ENCODE peak calls at places on chromosomes 5 and 9, in six cellular contexts. One of them, this sample, is unnamed.

GRCh38 chr5:58149345-58149744 is 310.5 kb downstream of the PLK2 start:
- DNase-seq in KBM-7: no peak
- DNase-seq in HS-5: peak
- DNase-seq in cardiac fibroblast: peak
- DNase-seq in left colon: no peak
- DNase-seq in GM10248: no peak
- DNase-seq in this sample: no peak

GRCh38 chr5:61082516-61083280 is 79.6 kb downstream of the SMIM15 start:
- DNase-seq in GM10248: no peak
- DNase-seq in left colon: no peak
- DNase-seq in cardiac fibroblast: peak
- DNase-seq in HS-5: peak
- DNase-seq in KBM-7: no peak
- DNase-seq in this sample: no peak

GRCh38 chr9:115373000-115373709 is 255.2 kb upstream of the TNC start:
- DNase-seq in HS-5: peak
- DNase-seq in cardiac fibroblast: peak
- DNase-seq in KBM-7: no peak
- DNase-seq in GM10248: peak
- DNase-seq in left colon: no peak
- DNase-seq in this sample: peak

GRCh38 chr5:133292300-133292699 is 240.5 kb downstream of the HSPA4 start:
- DNase-seq in left colon: no peak
- DNase-seq in cardiac fibroblast: no peak
- DNase-seq in GM10248: no peak
- DNase-seq in HS-5: no peak
- DNase-seq in KBM-7: no peak
- DNase-seq in this sample: no peak

GRCh38 chr5:168334161-168335094 is 43.0 kb downstream of the WWC1 start:
- DNase-seq in HS-5: no peak
- DNase-seq in KBM-7: no peak
- DNase-seq in cardiac fibroblast: peak
- DNase-seq in left colon: no peak
- DNase-seq in GM10248: no peak
- DNase-seq in this sample: no peak

GRCh38 chr9:129451669-129452068 is 169.2 kb downstream of the C9orf50 start:
- DNase-seq in HS-5: no peak
- DNase-seq in GM10248: no peak
- DNase-seq in KBM-7: no peak
- DNase-seq in left colon: no peak
- DNase-seq in cardiac fibroblast: no peak
- DNase-seq in this sample: no peak

GRCh38 chr5:161847896-161848510 is at the start of gene GABRA1:
- DNase-seq in HS-5: no peak
- DNase-seq in GM10248: no peak
- DNase-seq in left colon: no peak
- DNase-seq in KBM-7: no peak
- DNase-seq in cardiac fibroblast: peak
- DNase-seq in this sample: no peak

GRCh38 chr5:76041863-76042262 is 41.3 kb upstream of the SV2C start:
- DNase-seq in GM10248: no peak
- DNase-seq in left colon: no peak
- DNase-seq in cardiac fibroblast: no peak
- DNase-seq in KBM-7: peak
- DNase-seq in HS-5: no peak
- DNase-seq in this sample: no peak

GRCh38 chr9:136553581-136553980 is 7.7 kb upstream of the NOTCH1 start:
- DNase-seq in KBM-7: no peak
- DNase-seq in cardiac fibroblast: no peak
- DNase-seq in GM10248: no peak
- DNase-seq in HS-5: no peak
- DNase-seq in left colon: no peak
- DNase-seq in this sample: no peak

GRCh38 chr5:155508673-155509072 is 495.1 kb downstream of the KIF4B start:
- DNase-seq in GM10248: no peak
- DNase-seq in left colon: no peak
- DNase-seq in KBM-7: no peak
- DNase-seq in HS-5: no peak
- DNase-seq in cardiac fibroblast: no peak
- DNase-seq in this sample: no peak

GRCh38 chr5:74540582-74540981 is 99.9 kb downstream of the ENC1 start:
- DNase-seq in KBM-7: no peak
- DNase-seq in cardiac fibroblast: no peak
- DNase-seq in left colon: no peak
- DNase-seq in GM10248: no peak
- DNase-seq in HS-5: no peak
- DNase-seq in this sample: no peak

GRCh38 chr9:31030741-31031202 is 1353.7 kb upstream of the ACO1 start:
- DNase-seq in HS-5: peak
- DNase-seq in GM10248: no peak
- DNase-seq in KBM-7: no peak
- DNase-seq in cardiac fibroblast: peak
- DNase-seq in left colon: no peak
- DNase-seq in this sample: no peak